ENCODE peak calls at places on chromosomes 5 and 9, in seven cellular contexts. D, Z, M, O, E, V and Q are unnamed samples.

GRCh38 chr5:80754900-80755299 is 100.1 kb upstream of the DHFR start:
- DNase-seq in M (no peak), D (no peak), O (peak; percentile 18), V (no peak), E (no peak), Z (no peak), Q (no peak)

GRCh38 chr9:34084562-34084961 is 35.9 kb upstream of the UBAP2 start:
- DNase-seq in E (no peak), V (no peak), Z (no peak), M (peak; percentile 30), D (no peak), O (no peak), Q (no peak)

GRCh38 chr5:140690376-140690932 is 716 bp downstream of the HARS1 start:
- DNase-seq in D (no peak), E (no peak), M (no peak), V (peak; percentile 46), Z (no peak), O (no peak), Q (no peak)

GRCh38 chr5:98773214-98773463 is 324 bp upstream of the RGMB start:
- DNase-seq in O (no peak), M (no peak), D (no peak), Z (no peak), V (no peak), E (no peak), Q (peak; percentile 92)

GRCh38 chr9:7332780-7333179 is 466.8 kb downstream of the DMAC1 start:
- DNase-seq in D (no peak), M (no peak), Z (no peak), O (no peak), E (no peak), V (no peak), Q (no peak)

GRCh38 chr5:124655943-124656459 is 90.4 kb downstream of the ZNF608 start:
- DNase-seq in Z (peak; percentile 19), D (no peak), V (peak; percentile 84), M (no peak), O (peak; percentile 96), E (peak; percentile 95), Q (peak; percentile 97)

GRCh38 chr5:8613078-8613685 is 744.2 kb downstream of the MTRR start:
- DNase-seq in M (no peak), D (no peak), V (no peak), Z (no peak), E (no peak), O (no peak), Q (no peak)

GRCh38 chr5:55324815-55325418 is 17.1 kb downstream of the MTREX start:
- DNase-seq in M (no peak), D (peak; percentile 53), Z (peak; percentile 50), O (no peak), V (no peak), E (peak; percentile 25), Q (peak; percentile 67)

GRCh38 chr5:15885156-15885555 is 294.4 kb downstream of the MARCHF11 start:
- DNase-seq in V (no peak), E (peak; percentile 9), Z (no peak), O (no peak), D (no peak), M (no peak), Q (no peak)

GRCh38 chr5:5483880-5484595 is 61.6 kb downstream of the ICE1 start:
- DNase-seq in E (peak; percentile 28), O (no peak), V (no peak), Z (peak; percentile 39), M (no peak), D (no peak), Q (no peak)

GRCh38 chr5:137630216-137630971 is 105.5 kb downstream of the KLHL3 start:
- DNase-seq in O (no peak), E (no peak), Z (no peak), M (no peak), D (no peak), V (no peak), Q (no peak)

GRCh38 chr5:132059043-132059695 is 1.3 kb upstream of the IL3 start:
- DNase-seq in D (no peak), V (peak; percentile 45), Z (no peak), M (peak; percentile 6), O (no peak), E (no peak), Q (no peak)

GRCh38 chr9:682633-683508 is 158.6 kb upstream of the DMRT1 start:
- DNase-seq in O (no peak), E (peak; percentile 33), D (no peak), M (no peak), Z (no peak), V (peak; percentile 73), Q (peak; percentile 94)

GRCh38 chr5:139394654-139395566 is at the start of gene PROB1:
- DNase-seq in V (no peak), M (peak; percentile 77), E (no peak), D (no peak), O (no peak), Z (no peak), Q (no peak)

GRCh38 chr5:38546691-38547146 is 9.7 kb downstream of the LIFR start:
- DNase-seq in E (no peak), Z (peak; percentile 9), M (no peak), V (no peak), O (no peak), D (no peak), Q (no peak)

GRCh38 chr5:178312900-178313299 is 80.3 kb upstream of the PHYKPL start:
- DNase-seq in E (peak; percentile 67), Z (peak; percentile 51), O (no peak), D (peak; percentile 19), M (no peak), V (no peak), Q (no peak)

GRCh38 chr9:82606761-82607382 is 456.1 kb downstream of the RASEF start:
- DNase-seq in O (no peak), Z (peak; percentile 75), V (peak; percentile 72), E (peak; percentile 62), M (no peak), D (peak; percentile 28), Q (peak; percentile 57)

GRCh38 chr5:140833993-140834392 is at the start of gene PCDHA7:
- DNase-seq in O (no peak), D (no peak), Z (peak; percentile 16), M (no peak), E (no peak), V (no peak), Q (no peak)

GRCh38 chr9:92721548-92721947 is 43.1 kb downstream of the BICD2 start:
- DNase-seq in D (no peak), O (no peak), M (no peak), V (no peak), Z (no peak), E (no peak), Q (no peak)

GRCh38 chr5:154740483-154740882 is 14.7 kb upstream of the LARP1 start:
- DNase-seq in D (no peak), E (no peak), Z (peak; percentile 56), M (peak; percentile 72), V (no peak), O (no peak), Q (no peak)

GRCh38 chr5:164597293-164597900 is 1092.0 kb downstream of the MAT2B start:
- DNase-seq in M (no peak), V (no peak), Z (no peak), O (no peak), D (peak; percentile 6), E (peak; percentile 13), Q (no peak)

GRCh38 chr5:132777209-132778069 is at the start of gene SEPTIN8:
- DNase-seq in M (peak; percentile 66), E (no peak), D (no peak), Z (peak; percentile 61), O (no peak), V (peak; percentile 71), Q (peak; percentile 33)

GRCh38 chr9:79104951-79105350 is 466.8 kb upstream of the TLE4 start:
- DNase-seq in O (no peak), D (no peak), M (no peak), Z (no peak), E (no peak), V (no peak), Q (no peak)

GRCh38 chr5:139755892-139756671 is 39.5 kb upstream of the PSD2 start:
- DNase-seq in D (no peak), Z (no peak), V (no peak), E (no peak), M (no peak), O (no peak), Q (no peak)

GRCh38 chr9:93673844-93674334 is 97.5 kb downstream of the PHF2 start:
- DNase-seq in V (peak; percentile 46), Z (no peak), E (no peak), D (no peak), O (no peak), M (peak; percentile 13), Q (no peak)

GRCh38 chr9:3528466-3528865 is 2.7 kb upstream of the RFX3 start:
- DNase-seq in E (no peak), V (no peak), M (no peak), O (no peak), D (peak; percentile 47), Z (no peak), Q (no peak)